ENCODE peak calls at places on chromosome 4, in six cellular contexts. G is nucleus accumbens; C is stimulated activated naive CD8-positive, alpha-beta T cell treated with anti-CD3 and anti-CD28 coated beads, Interleukin-15, Interleukin-2, amounts not matched to agents 100 U/mL and 50 U/mL, for 24 hours; J is RKO; R is dermis microvascular lymphatic vessel endothelial cell; Q is fibroblast of pulmonary artery. V is an unnamed sample.

GRCh38 chr4:3644849-3645627 is 112.8 kb upstream of the LRPAP1 start:
- DNase-seq in J (peak), G (no peak), Q (no peak), C (no peak), R (no peak), V (no peak)

GRCh38 chr4:156476359-156476758 is 495.2 kb downstream of the PDGFC start:
- DNase-seq in Q (peak), G (no peak), R (no peak), C (no peak), J (peak), V (no peak)

GRCh38 chr4:153637201-153637600 is 46.9 kb upstream of the TLR2 start:
- DNase-seq in J (no peak), G (no peak), C (no peak), R (no peak), Q (no peak), V (no peak)

GRCh38 chr4:52551487-52551886 is 107.6 kb downstream of the USP46 start:
- DNase-seq in Q (no peak), J (no peak), G (no peak), C (no peak), R (no peak), V (no peak)

GRCh38 chr4:3300198-3300671 is 7.4 kb downstream of the RGS12 start:
- DNase-seq in R (no peak), C (no peak), J (no peak), Q (no peak), G (no peak), V (no peak)

GRCh38 chr4:27005512-27006246 is 145.0 kb downstream of the STIM2 start:
- DNase-seq in C (no peak), J (peak), Q (peak), G (no peak), R (peak), V (no peak)

GRCh38 chr4:53905281-53905934 is 159.0 kb downstream of the CHIC2 start:
- DNase-seq in R (no peak), J (no peak), G (no peak), Q (peak), C (no peak), V (no peak)

GRCh38 chr4:147368948-147369347 is 111.9 kb upstream of the EDNRA start:
- DNase-seq in J (no peak), Q (no peak), C (no peak), R (no peak), G (no peak), V (no peak)

GRCh38 chr4:26248647-26249046 is 72.2 kb upstream of the RBPJ start:
- DNase-seq in Q (peak), C (no peak), R (no peak), J (no peak), G (no peak), V (no peak)

GRCh38 chr4:137967480-137968190 is 274.5 kb downstream of the SLC7A11 start:
- DNase-seq in G (no peak), R (no peak), C (no peak), J (peak), Q (no peak), V (no peak)

GRCh38 chr4:153639556-153640475 is 44.3 kb upstream of the TLR2 start:
- DNase-seq in Q (no peak), R (no peak), C (no peak), G (no peak), J (no peak), V (no peak)

GRCh38 chr4:111113591-111113990 is 490.7 kb upstream of the PITX2 start:
- DNase-seq in Q (no peak), G (no peak), C (no peak), J (no peak), R (no peak), V (no peak)

GRCh38 chr4:122364700-122365404 is 14.0 kb upstream of the ADAD1 start:
- DNase-seq in R (no peak), G (no peak), C (no peak), Q (no peak), J (no peak), V (no peak)

GRCh38 chr4:2651998-2652397 is 104.1 kb downstream of the TNIP2 start:
- DNase-seq in G (no peak), C (no peak), J (no peak), Q (no peak), R (no peak), V (no peak)

GRCh38 chr4:99918656-99919055 is 24.4 kb upstream of the LAMTOR3 start:
- DNase-seq in J (no peak), R (no peak), C (no peak), Q (no peak), G (no peak), V (no peak)

GRCh38 chr4:48360285-48360965 is 19.1 kb downstream of the SLAIN2 start:
- DNase-seq in J (peak), C (no peak), Q (peak), R (no peak), G (no peak), V (no peak)

GRCh38 chr4:108560624-108561023 is 59.8 kb upstream of the RPL34 start:
- DNase-seq in C (no peak), R (peak), G (no peak), Q (peak), J (no peak), V (no peak)

GRCh38 chr4:6955261-6955911 is 45.8 kb downstream of the TBC1D14 start:
- DNase-seq in G (no peak), J (no peak), Q (no peak), C (no peak), R (no peak), V (no peak)

GRCh38 chr4:139144161-139144859 is 32.7 kb downstream of the ELF2 start:
- DNase-seq in G (no peak), C (no peak), Q (peak), R (no peak), J (no peak), V (no peak)

GRCh38 chr4:116705466-116705865 is 379.9 kb downstream of the TRAM1L1 start:
- DNase-seq in R (no peak), J (no peak), C (no peak), G (no peak), Q (no peak), V (no peak)

GRCh38 chr4:112668131-112668530 is 31.2 kb downstream of the LARP7 start:
- DNase-seq in J (no peak), R (no peak), Q (no peak), G (no peak), C (no peak), V (no peak)

GRCh38 chr4:504076-504475 is 5.1 kb downstream of the PIGG start:
- DNase-seq in R (no peak), C (no peak), G (no peak), J (no peak), Q (peak), V (no peak)

GRCh38 chr4:18458465-18458864 is 436.9 kb upstream of the LCORL start:
- DNase-seq in Q (no peak), J (no peak), C (no peak), G (no peak), R (no peak), V (no peak)

GRCh38 chr4:7190668-7191545 is 1.4 kb upstream of the SORCS2 start:
- DNase-seq in Q (no peak), J (no peak), C (no peak), R (no peak), G (no peak), V (no peak)

GRCh38 chr4:165383757-165384156 is 4.9 kb downstream of the CPE start:
- DNase-seq in G (no peak), R (no peak), C (no peak), J (no peak), Q (no peak), V (no peak)

GRCh38 chr4:92299152-92299551 is 4.6 kb upstream of the GRID2 start:
- DNase-seq in C (no peak), G (no peak), Q (peak), J (peak), R (no peak), V (no peak)

GRCh38 chr4:19748911-19749473 is 502.7 kb upstream of the SLIT2 start:
- DNase-seq in C (no peak), G (no peak), Q (peak), R (no peak), J (no peak), V (no peak)

GRCh38 chr4:177384856-177385396 is 57.3 kb downstream of the AGA start:
- DNase-seq in Q (no peak), G (no peak), R (no peak), J (no peak), C (no peak), V (no peak)

GRCh38 chr4:184653650-184654049 is 4.1 kb downstream of the PRIMPOL start:
- DNase-seq in G (no peak), R (no peak), C (no peak), Q (peak), J (no peak), V (no peak)

GRCh38 chr4:52869196-52869595 is 7.1 kb downstream of the RASL11B start:
- DNase-seq in R (no peak), Q (peak), J (no peak), C (no peak), G (peak), V (no peak)